ENCODE peak calls at places on chromosomes 4 and X, in five cellular contexts. Z is mesenchymal stem cell; B is CD8-positive, alpha-beta memory T cell; W is breast epithelium; E is IMR-90. R is an unnamed sample. For H3K4me1, the result is how much of the 10 kb centered on the place peaks cover.

GRCh38 chr4:188428935-188429334 is 289.7 kb downstream of the TRIML1 start:
- DNase-seq in Z (peak), B (no peak), W (no peak), E (peak), R (no peak)

GRCh38 chrX:42755820-42756219 is 22.1 kb downstream of the PPP1R2C start:
- DNase-seq in Z (peak), B (no peak), W (peak), E (peak), R (peak)

GRCh38 chr4:55157559-55158277 is 32.3 kb upstream of the KDR start:
- DNase-seq in Z (no peak), B (no peak), W (no peak), E (no peak), R (no peak)

GRCh38 chrX:77493677-77494553 is 46.7 kb downstream of the FGF16 start:
- DNase-seq in Z (peak), B (no peak), W (no peak), E (peak), R (no peak)

GRCh38 chrX:66051989-66052388 is 12.1 kb upstream of the VSIG4 start:
- DNase-seq in Z (no peak), B (no peak), W (no peak), E (no peak), R (no peak)

GRCh38 chrX:48938721-48939416 is 18.5 kb downstream of the OTUD5 start:
- DNase-seq in Z (no peak), B (peak), W (no peak), E (no peak), R (no peak)

GRCh38 chr4:106875340-106875739 is 160.8 kb downstream of the DKK2 start:
- DNase-seq in Z (no peak), B (no peak), W (no peak), E (no peak), R (no peak)

GRCh38 chrX:10615931-10616780 is 4.2 kb downstream of the MID1 start:
- DNase-seq in Z (peak), B (no peak), W (no peak), E (peak), R (peak)

GRCh38 chr4:179595671-179596410 is 2153.6 kb upstream of the AGA start:
- DNase-seq in Z (peak), B (no peak), W (no peak), E (peak), R (no peak)

GRCh38 chr4:62706423-62706822 is 1506.3 kb downstream of the ADGRL3 start:
- DNase-seq in Z (no peak), B (no peak), W (no peak), E (no peak), R (no peak)

GRCh38 chr4:56060021-56060420 is 111.3 kb downstream of the CEP135 start:
- DNase-seq in Z (no peak), B (no peak), W (no peak), E (no peak), R (no peak)

GRCh38 chr4:106323119-106323518 is 6.8 kb downstream of the AIMP1 start:
- DNase-seq in Z (no peak), B (no peak), W (no peak), E (no peak), R (no peak)

DNA sequence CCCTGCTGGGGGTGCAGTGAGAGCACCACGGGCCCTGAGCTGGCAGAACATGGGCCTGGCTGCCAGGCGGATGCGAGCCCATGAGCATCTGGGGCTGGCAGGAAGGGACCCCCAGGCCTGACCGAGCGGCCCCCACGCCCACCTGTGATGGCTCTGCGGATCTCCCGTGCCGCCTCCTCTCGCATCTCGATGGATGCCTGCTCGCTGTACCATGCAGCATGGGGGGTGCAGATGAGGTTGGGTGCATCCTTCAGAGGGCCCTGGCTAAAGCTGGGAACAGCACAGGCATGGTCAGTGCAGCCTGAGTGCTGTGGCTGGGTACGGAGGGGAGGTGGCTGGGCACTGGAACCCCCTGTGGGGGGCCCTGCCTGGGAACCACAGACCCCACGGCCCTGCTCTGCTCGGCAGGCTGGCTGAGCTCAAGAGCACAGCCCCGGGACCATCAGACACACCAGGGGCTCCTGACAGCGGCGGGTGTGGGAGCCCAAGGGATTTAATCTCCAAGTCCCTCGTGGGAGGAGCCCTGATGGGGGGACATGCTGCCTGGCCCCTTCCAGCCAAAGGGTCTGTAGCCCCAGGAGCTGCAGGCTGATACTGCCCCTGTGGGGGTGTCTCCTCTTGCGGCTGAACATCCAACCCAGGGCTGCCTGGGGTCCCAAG is 35.5 kb downstream of the CTBP1 start:
- DNase-seq in Z (no peak), B (no peak), W (no peak), E (no peak), R (no peak)
- H3K4me1 ChIP-seq in Z (under half), B (under half), W (under half), E (under half), R (under half)

GRCh38 chr4:2859514-2859913 is 15.9 kb downstream of the ADD1 start:
- DNase-seq in Z (no peak), B (no peak), W (no peak), E (no peak), R (no peak)

GRCh38 chr4:2862528-2862927 is 18.9 kb downstream of the ADD1 start:
- DNase-seq in Z (peak), B (no peak), W (no peak), E (peak), R (peak)

GRCh38 chr4:2860391-2861348 is 17.0 kb downstream of the ADD1 start:
- DNase-seq in Z (peak), B (no peak), W (no peak), E (peak), R (no peak)

GRCh38 chr4:2863649-2864048 is 20.0 kb downstream of the ADD1 start:
- DNase-seq in Z (no peak), B (no peak), W (no peak), E (no peak), R (no peak)

GRCh38 chr4:2861631-2862436 is 18.2 kb downstream of the ADD1 start:
- DNase-seq in Z (peak), B (no peak), W (no peak), E (no peak), R (no peak)
- H3K4me1 ChIP-seq in Z (under half), B (half or more), W (under half), E (under half), R (half or more)

GRCh38 chr4:180664766-180665368 is 1578.3 kb upstream of the TENM3 start:
- DNase-seq in Z (peak), B (peak), W (peak), E (peak), R (peak)

GRCh38 chr4:180668732-180669131 is 1574.5 kb upstream of the TENM3 start:
- DNase-seq in Z (no peak), B (no peak), W (no peak), E (no peak), R (no peak)

GRCh38 chr4:180665994-180666818 is 1577.0 kb upstream of the TENM3 start:
- DNase-seq in Z (peak), B (no peak), W (no peak), E (peak), R (no peak)

GRCh38 chr4:180665481-180665880 is 1577.7 kb upstream of the TENM3 start:
- DNase-seq in Z (no peak), B (no peak), W (no peak), E (no peak), R (no peak)

DNA sequence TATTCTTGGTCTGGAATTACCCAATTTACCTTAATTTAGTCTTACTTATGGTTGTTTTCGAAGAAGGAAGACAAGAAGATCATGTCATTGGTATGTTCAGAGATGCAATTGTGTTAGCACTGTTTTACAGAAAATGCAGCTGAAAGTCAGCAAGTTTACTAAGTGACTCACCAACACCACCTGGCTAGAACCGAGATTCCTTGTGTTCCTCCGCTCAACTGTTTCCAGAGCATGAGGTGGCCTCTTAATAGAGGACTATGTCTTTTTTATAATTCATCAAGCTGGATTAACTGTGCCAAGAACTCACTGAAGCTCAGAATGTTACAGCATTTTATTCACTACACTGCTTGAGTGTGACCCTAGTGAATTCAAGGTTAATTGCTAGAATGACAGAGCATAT is 1573.6 kb upstream of the TENM3 start:
- DNase-seq in Z (peak), B (no peak), W (no peak), E (peak), R (no peak)
- H3K4me1 ChIP-seq in Z (under half), B (under half), W (under half), E (under half), R (under half)

GRCh38 chr4:86993909-86994672 is 59.3 kb downstream of the AFF1 start:
- DNase-seq in Z (no peak), B (no peak), W (no peak), E (no peak), R (no peak)
- H3K4me1 ChIP-seq in Z (under half), B (under half), W (under half), E (under half), R (under half)

DNA sequence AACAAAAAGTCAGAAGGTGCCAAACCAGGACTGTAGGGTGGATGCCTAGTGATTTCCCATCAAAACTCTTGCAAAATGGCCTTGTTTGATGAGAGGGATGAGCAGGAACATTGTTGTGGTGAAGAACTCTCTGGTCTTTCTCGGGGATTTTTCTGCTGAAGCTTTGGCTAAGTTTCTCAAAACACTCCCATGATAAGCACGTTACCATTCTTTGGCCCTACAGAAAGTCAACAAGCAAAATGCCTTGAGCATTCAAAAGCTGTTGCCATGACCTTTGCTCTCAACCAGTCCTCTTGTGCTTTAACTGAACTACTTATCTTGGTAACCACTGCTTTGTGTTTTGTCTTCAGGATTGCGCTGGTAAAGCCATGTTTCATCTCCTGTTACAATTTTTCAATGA is 3.0 kb upstream of the SEC31A start:
- DNase-seq in Z (no peak), B (no peak), W (no peak), E (no peak), R (no peak)
- H3K4me1 ChIP-seq in Z (under half), B (under half), W (under half), E (under half), R (under half)

DNA sequence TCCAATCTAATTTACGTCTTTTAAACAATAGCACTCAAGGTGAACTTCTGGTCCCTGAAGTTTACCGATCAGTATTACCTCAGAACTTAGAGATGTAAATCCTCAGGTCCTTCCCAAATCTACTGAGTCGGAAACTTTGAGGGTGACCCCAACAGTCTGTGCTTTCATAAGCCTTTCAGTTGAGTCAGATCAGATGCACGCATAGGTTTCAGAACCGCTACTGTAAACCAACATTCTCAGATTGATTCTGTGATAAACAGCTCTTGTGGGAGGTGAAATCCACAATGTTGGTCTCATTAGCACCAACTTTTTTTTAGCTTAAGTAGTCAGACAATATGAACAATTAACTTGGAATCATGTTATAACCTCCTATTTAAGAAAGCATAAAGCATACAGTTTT is 86.0 kb downstream of the WWC2 start:
- DNase-seq in Z (peak), B (no peak), W (no peak), E (peak), R (no peak)
- H3K4me1 ChIP-seq in Z (under half), B (under half), W (under half), E (under half), R (under half)

GRCh38 chr4:182770969-182771330 is 146.2 kb downstream of the DCTD start:
- DNase-seq in Z (no peak), B (no peak), W (no peak), E (peak), R (no peak)
- H3K4me1 ChIP-seq in Z (under half), B (under half), W (under half), E (under half), R (under half)

DNA sequence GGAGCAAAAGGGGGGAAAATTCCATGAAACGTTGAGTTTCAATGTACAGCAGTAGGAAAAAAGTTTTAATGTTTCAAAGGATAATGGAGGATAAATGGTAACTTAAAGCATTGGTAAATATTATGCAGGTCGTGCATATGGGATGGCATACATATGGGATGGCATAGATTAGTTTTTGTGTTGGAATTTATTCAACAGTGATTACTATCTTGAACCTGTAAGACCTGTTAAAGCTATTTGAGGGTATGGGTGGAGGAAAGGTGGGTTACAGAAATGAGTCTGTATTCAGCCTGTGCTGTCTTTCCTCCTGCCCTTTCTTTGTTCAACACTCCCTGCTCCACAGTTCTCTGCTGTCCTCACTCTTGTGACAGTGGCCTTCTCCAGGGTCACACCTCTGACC is 54.6 kb downstream of the ARHGAP10 start:
- DNase-seq in Z (no peak), B (no peak), W (no peak), E (no peak), R (no peak)
- H3K4me1 ChIP-seq in Z (under half), B (under half), W (under half), E (under half), R (half or more)

GRCh38 chr4:80071643-80072606 is 1.1 kb downstream of the ANTXR2 start:
- DNase-seq in Z (peak), B (peak), W (peak), E (peak), R (no peak)
- H3K4me1 ChIP-seq in Z (under half), B (under half), W (under half), E (under half), R (under half)